ENCODE peak calls at places on chromosomes 2 and 18, in nine cellular contexts. One of them, this sample, is unnamed.
A peak's percentile ranks its signal among the peaks of the same experiment; 100 is the strongest.

GRCh38 chr2:199392363-199392762 is 65.4 kb downstream of the SATB2 start:
- DNase-seq in GM04503: no peak
- DNase-seq in GDM1: no peak
- DNase-seq in small intestine: no peak
- DNase-seq in left ventricle myocardium inferior: no peak
- DNase-seq in nephron progenitor cell: no peak
- DNase-seq in NCI-H510A treated with DMSO at 0.1 percent for 48 hours: no peak
- DNase-seq in NCI-H2107: no peak
- DNase-seq in stimulated activated CD8-positive, alpha-beta memory T cell treated with anti-CD3 and anti-CD28 coated beads, Interleukin-4, amount 100 ng/mL, for 4 hours: no peak
- DNase-seq in this sample: no peak

GRCh38 chr2:190080527-190081049 is 18.1 kb upstream of the MSTN start:
- DNase-seq in GM04503: no peak
- DNase-seq in GDM1: no peak
- DNase-seq in small intestine: no peak
- DNase-seq in left ventricle myocardium inferior: no peak
- DNase-seq in nephron progenitor cell: no peak
- DNase-seq in NCI-H510A treated with DMSO at 0.1 percent for 48 hours: no peak
- DNase-seq in NCI-H2107: no peak
- DNase-seq in stimulated activated CD8-positive, alpha-beta memory T cell treated with anti-CD3 and anti-CD28 coated beads, Interleukin-4, amount 100 ng/mL, for 4 hours: no peak
- DNase-seq in this sample: no peak

GRCh38 chr2:15158117-15158516 is 403.0 kb downstream of the NBAS start:
- DNase-seq in GM04503: no peak
- DNase-seq in GDM1: no peak
- DNase-seq in small intestine: no peak
- DNase-seq in left ventricle myocardium inferior: no peak
- DNase-seq in nephron progenitor cell: peak; percentile 39
- DNase-seq in NCI-H510A treated with DMSO at 0.1 percent for 48 hours: no peak
- DNase-seq in NCI-H2107: peak; percentile 19
- DNase-seq in stimulated activated CD8-positive, alpha-beta memory T cell treated with anti-CD3 and anti-CD28 coated beads, Interleukin-4, amount 100 ng/mL, for 4 hours: no peak
- DNase-seq in this sample: no peak

GRCh38 chr2:130728549-130729310 is at the start of gene GPR148:
- DNase-seq in GM04503: no peak
- DNase-seq in GDM1: no peak
- DNase-seq in small intestine: no peak
- DNase-seq in left ventricle myocardium inferior: no peak
- DNase-seq in nephron progenitor cell: no peak
- DNase-seq in NCI-H510A treated with DMSO at 0.1 percent for 48 hours: peak; percentile 94
- DNase-seq in NCI-H2107: peak; percentile 84
- DNase-seq in stimulated activated CD8-positive, alpha-beta memory T cell treated with anti-CD3 and anti-CD28 coated beads, Interleukin-4, amount 100 ng/mL, for 4 hours: no peak
- DNase-seq in this sample: no peak

GRCh38 chr18:27942706-27943105 is 234.2 kb downstream of the CDH2 start:
- DNase-seq in GM04503: no peak
- DNase-seq in GDM1: no peak
- DNase-seq in small intestine: no peak
- DNase-seq in left ventricle myocardium inferior: no peak
- DNase-seq in nephron progenitor cell: no peak
- DNase-seq in NCI-H510A treated with DMSO at 0.1 percent for 48 hours: no peak
- DNase-seq in NCI-H2107: no peak
- DNase-seq in stimulated activated CD8-positive, alpha-beta memory T cell treated with anti-CD3 and anti-CD28 coated beads, Interleukin-4, amount 100 ng/mL, for 4 hours: no peak
- DNase-seq in this sample: no peak

GRCh38 chr2:10839813-10840212 is 27.2 kb upstream of the PDIA6 start:
- DNase-seq in GM04503: no peak
- DNase-seq in GDM1: no peak
- DNase-seq in small intestine: no peak
- DNase-seq in left ventricle myocardium inferior: no peak
- DNase-seq in nephron progenitor cell: peak; percentile 62
- DNase-seq in NCI-H510A treated with DMSO at 0.1 percent for 48 hours: no peak
- DNase-seq in NCI-H2107: no peak
- DNase-seq in stimulated activated CD8-positive, alpha-beta memory T cell treated with anti-CD3 and anti-CD28 coated beads, Interleukin-4, amount 100 ng/mL, for 4 hours: no peak
- DNase-seq in this sample: no peak

GRCh38 chr18:48914581-48915251 is 36.0 kb downstream of the SMAD7 start:
- DNase-seq in GM04503: no peak
- DNase-seq in GDM1: no peak
- DNase-seq in small intestine: no peak
- DNase-seq in left ventricle myocardium inferior: no peak
- DNase-seq in nephron progenitor cell: no peak
- DNase-seq in NCI-H510A treated with DMSO at 0.1 percent for 48 hours: no peak
- DNase-seq in NCI-H2107: no peak
- DNase-seq in stimulated activated CD8-positive, alpha-beta memory T cell treated with anti-CD3 and anti-CD28 coated beads, Interleukin-4, amount 100 ng/mL, for 4 hours: no peak
- DNase-seq in this sample: no peak

GRCh38 chr2:28558421-28558820 is 62.6 kb downstream of the PLB1 start:
- DNase-seq in GM04503: no peak
- DNase-seq in GDM1: no peak
- DNase-seq in small intestine: no peak
- DNase-seq in left ventricle myocardium inferior: no peak
- DNase-seq in nephron progenitor cell: no peak
- DNase-seq in NCI-H510A treated with DMSO at 0.1 percent for 48 hours: no peak
- DNase-seq in NCI-H2107: no peak
- DNase-seq in stimulated activated CD8-positive, alpha-beta memory T cell treated with anti-CD3 and anti-CD28 coated beads, Interleukin-4, amount 100 ng/mL, for 4 hours: no peak
- DNase-seq in this sample: no peak

GRCh38 chr2:30665761-30666306 is 141.4 kb downstream of the CAPN13 start:
- DNase-seq in GM04503: no peak
- DNase-seq in GDM1: no peak
- DNase-seq in small intestine: no peak
- DNase-seq in left ventricle myocardium inferior: no peak
- DNase-seq in nephron progenitor cell: no peak
- DNase-seq in NCI-H510A treated with DMSO at 0.1 percent for 48 hours: no peak
- DNase-seq in NCI-H2107: no peak
- DNase-seq in stimulated activated CD8-positive, alpha-beta memory T cell treated with anti-CD3 and anti-CD28 coated beads, Interleukin-4, amount 100 ng/mL, for 4 hours: no peak
- DNase-seq in this sample: no peak

GRCh38 chr18:73261923-73262322 is 394.1 kb upstream of the NETO1 start:
- DNase-seq in GM04503: no peak
- DNase-seq in GDM1: no peak
- DNase-seq in small intestine: no peak
- DNase-seq in left ventricle myocardium inferior: no peak
- DNase-seq in nephron progenitor cell: no peak
- DNase-seq in NCI-H510A treated with DMSO at 0.1 percent for 48 hours: no peak
- DNase-seq in NCI-H2107: no peak
- DNase-seq in stimulated activated CD8-positive, alpha-beta memory T cell treated with anti-CD3 and anti-CD28 coated beads, Interleukin-4, amount 100 ng/mL, for 4 hours: no peak
- DNase-seq in this sample: no peak

GRCh38 chr2:196169521-196169920 is 1.9 kb downstream of the STK17B start:
- DNase-seq in GM04503: no peak
- DNase-seq in GDM1: no peak
- DNase-seq in small intestine: no peak
- DNase-seq in left ventricle myocardium inferior: no peak
- DNase-seq in nephron progenitor cell: no peak
- DNase-seq in NCI-H510A treated with DMSO at 0.1 percent for 48 hours: no peak
- DNase-seq in NCI-H2107: no peak
- DNase-seq in stimulated activated CD8-positive, alpha-beta memory T cell treated with anti-CD3 and anti-CD28 coated beads, Interleukin-4, amount 100 ng/mL, for 4 hours: no peak
- DNase-seq in this sample: no peak

GRCh38 chr2:241851325-241852115 is 7.2 kb downstream of the PDCD1 start:
- DNase-seq in GM04503: no peak
- DNase-seq in GDM1: no peak
- DNase-seq in small intestine: no peak
- DNase-seq in left ventricle myocardium inferior: no peak
- DNase-seq in nephron progenitor cell: no peak
- DNase-seq in NCI-H510A treated with DMSO at 0.1 percent for 48 hours: no peak
- DNase-seq in NCI-H2107: no peak
- DNase-seq in stimulated activated CD8-positive, alpha-beta memory T cell treated with anti-CD3 and anti-CD28 coated beads, Interleukin-4, amount 100 ng/mL, for 4 hours: no peak
- DNase-seq in this sample: no peak